ENCODE peak calls at places on chromosome 15, in eight cellular contexts. I is NCI-H1417; R is Caki2; Q is activated T-cell treated with anti-CD3 and anti-CD28 coated beads, Interleukin-2, amount 50 U/mL, for 4 hours; O is ELR; W is stimulated activated CD4-positive, alpha-beta T cell treated with anti-CD3 and anti-CD28 coated beads, Interleukin-4, amount 100 ng/mL, for 24 hours; A is endothelial cell; X is activated T-helper 1 cell treated with anti-CD3 and anti-CD28 coated beads, Interleukin-2, amount 50 U/mL, for 16 hours. T is an unnamed sample.

GRCh38 chr15:63915209-63915887 is 81.6 kb upstream of the HERC1 start:
- DNase-seq in I (peak), R (no peak), Q (no peak), O (no peak), W (no peak), A (no peak), X (no peak), T (peak)

GRCh38 chr15:88994286-88994685 is 81.1 kb upstream of the MFGE8 start:
- DNase-seq in I (no peak), R (no peak), Q (no peak), O (no peak), W (no peak), A (no peak), X (no peak), T (no peak)

GRCh38 chr15:35994861-35995260 is 448.9 kb upstream of the DPH6 start:
- DNase-seq in I (no peak), R (no peak), Q (no peak), O (no peak), W (no peak), A (no peak), X (no peak), T (no peak)

GRCh38 chr15:68371160-68371559 is 60.8 kb downstream of the ITGA11 start:
- DNase-seq in I (no peak), R (no peak), Q (no peak), O (no peak), W (no peak), A (no peak), X (no peak), T (no peak)

GRCh38 chr15:75107509-75107904 is 84.1 kb downstream of the PPCDC start:
- DNase-seq in I (no peak), R (no peak), Q (no peak), O (no peak), W (no peak), A (no peak), X (no peak), T (no peak)

GRCh38 chr15:79635897-79636596 is 203.9 kb downstream of the MINAR1 start:
- DNase-seq in I (no peak), R (no peak), Q (no peak), O (peak), W (no peak), A (no peak), X (no peak), T (no peak)

GRCh38 chr15:75705854-75706681 is 6.6 kb downstream of the CSPG4 start:
- DNase-seq in I (no peak), R (no peak), Q (no peak), O (no peak), W (no peak), A (no peak), X (no peak), T (no peak)

GRCh38 chr15:69484837-69485236 is 32.2 kb downstream of the RPLP1 start:
- DNase-seq in I (no peak), R (no peak), Q (no peak), O (no peak), W (no peak), A (no peak), X (no peak), T (no peak)

GRCh38 chr15:78507831-78508160 is 419 bp downstream of the HYKK start:
- DNase-seq in I (no peak), R (no peak), Q (no peak), O (no peak), W (no peak), A (no peak), X (no peak), T (no peak)

GRCh38 chr15:58260186-58260910 is 122.2 kb downstream of the AQP9 start:
- DNase-seq in I (peak), R (no peak), Q (no peak), O (peak), W (no peak), A (no peak), X (no peak), T (no peak)

GRCh38 chr15:69305933-69306568 is 7.3 kb downstream of the PAQR5 start:
- DNase-seq in I (no peak), R (no peak), Q (no peak), O (peak), W (no peak), A (no peak), X (no peak), T (peak)

GRCh38 chr15:73305331-73306211 is 63.2 kb downstream of the HCN4 start:
- DNase-seq in I (peak), R (peak), Q (no peak), O (peak), W (no peak), A (peak), X (no peak), T (no peak)

GRCh38 chr15:66834863-66835557 is 133.0 kb downstream of the SMAD6 start:
- DNase-seq in I (no peak), R (no peak), Q (no peak), O (no peak), W (no peak), A (no peak), X (no peak), T (no peak)

GRCh38 chr15:58453931-58454793 is 22.4 kb downstream of the LIPC start:
- DNase-seq in I (no peak), R (no peak), Q (peak), O (no peak), W (peak), A (no peak), X (no peak), T (no peak)

GRCh38 chr15:59688383-59688887 is 685 bp downstream of the BNIP2 start:
- DNase-seq in I (peak), R (peak), Q (no peak), O (peak), W (peak), A (no peak), X (no peak), T (no peak)

GRCh38 chr15:62067448-62068044 is 769 bp downstream of the C2CD4A start:
- DNase-seq in I (peak), R (peak), Q (no peak), O (peak), W (peak), A (peak), X (no peak), T (peak)

GRCh38 chr15:73991260-73991659 is 835 bp downstream of the STOML1 start:
- DNase-seq in I (no peak), R (no peak), Q (no peak), O (peak), W (no peak), A (no peak), X (no peak), T (peak)

GRCh38 chr15:67005294-67005996 is 60.0 kb upstream of the SMAD3 start:
- DNase-seq in I (no peak), R (no peak), Q (no peak), O (no peak), W (no peak), A (no peak), X (no peak), T (no peak)

GRCh38 chr15:77143191-77143590 is 72.3 kb upstream of the TSPAN3 start:
- DNase-seq in I (no peak), R (no peak), Q (no peak), O (no peak), W (no peak), A (no peak), X (no peak), T (no peak)

GRCh38 chr15:65028921-65029735 is at the start of gene MTFMT:
- DNase-seq in I (peak), R (peak), Q (peak), O (peak), W (peak), A (peak), X (peak), T (peak)

GRCh38 chr15:98954411-98954810 is 53.2 kb downstream of the PGPEP1L start:
- DNase-seq in I (no peak), R (peak), Q (no peak), O (peak), W (no peak), A (no peak), X (no peak), T (peak)

GRCh38 chr15:85769182-85769900 is 25.4 kb downstream of the KLHL25 start:
- DNase-seq in I (no peak), R (no peak), Q (no peak), O (no peak), W (no peak), A (no peak), X (no peak), T (no peak)

GRCh38 chr15:27573800-27574485 is 525.2 kb downstream of the OCA2 start:
- DNase-seq in I (no peak), R (no peak), Q (no peak), O (no peak), W (no peak), A (no peak), X (no peak), T (no peak)

GRCh38 chr15:63815796-63816533 is 17.8 kb downstream of the HERC1 start:
- DNase-seq in I (no peak), R (no peak), Q (no peak), O (no peak), W (no peak), A (no peak), X (no peak), T (no peak)

GRCh38 chr15:78177447-78177873 is 28.3 kb downstream of the IDH3A start:
- DNase-seq in I (peak), R (peak), Q (no peak), O (peak), W (peak), A (peak), X (no peak), T (no peak)

GRCh38 chr15:58471341-58471740 is 39.5 kb downstream of the LIPC start:
- DNase-seq in I (no peak), R (no peak), Q (no peak), O (no peak), W (no peak), A (no peak), X (no peak), T (no peak)

GRCh38 chr15:39578851-39579486 is 1.9 kb upstream of the THBS1 start:
- DNase-seq in I (no peak), R (no peak), Q (no peak), O (peak), W (no peak), A (no peak), X (no peak), T (no peak)

GRCh38 chr15:59372352-59373211 is at the start of gene MYO1E:
- DNase-seq in I (peak), R (peak), Q (no peak), O (peak), W (peak), A (peak), X (no peak), T (peak)

GRCh38 chr15:95325763-95326688 is 1004.5 kb upstream of the NR2F2 start:
- DNase-seq in I (no peak), R (no peak), Q (no peak), O (no peak), W (no peak), A (no peak), X (no peak), T (no peak)